ENCODE peak calls at places on chromosome 11, in four cellular contexts. P is uterus, Z is kidney, O is astrocyte of the spinal cord. I is an unnamed sample.
A peak's percentile ranks its signal among the peaks of the same experiment; 100 is the strongest.

GRCh38 chr11:73480677-73481076 is 104.5 kb downstream of the RELT start:
- DNase-seq in P (no peak), Z (no peak), O (no peak), I (no peak)

GRCh38 chr11:44372989-44373388 is 63.0 kb upstream of the ALX4 start:
- DNase-seq in P (no peak), Z (no peak), O (no peak), I (no peak)

GRCh38 chr11:62433553-62434301 is 14.9 kb downstream of the SCGB1A1 start:
- DNase-seq in P (peak; percentile 73), Z (no peak), O (no peak), I (no peak)

GRCh38 chr11:130523609-130524008 is 75.2 kb downstream of the ADAMTS15 start:
- DNase-seq in P (peak; percentile 36), Z (no peak), O (peak; percentile 89), I (no peak)

GRCh38 chr11:108027057-108027456 is 18.4 kb downstream of the CUL5 start:
- DNase-seq in P (no peak), Z (no peak), O (no peak), I (no peak)

GRCh38 chr11:4539603-4540219 is 5.3 kb upstream of the OR52M1 start:
- DNase-seq in P (peak; percentile 19), Z (no peak), O (peak; percentile 13), I (peak; percentile 22)

GRCh38 chr11:122101625-122102291 is 14.3 kb downstream of the BLID start:
- DNase-seq in P (peak; percentile 81), Z (peak; percentile 72), O (peak; percentile 89), I (peak; percentile 76)

GRCh38 chr11:68513930-68514487 is 53.5 kb downstream of the PPP6R3 start:
- DNase-seq in P (no peak), Z (no peak), O (no peak), I (no peak)

GRCh38 chr11:93444671-93445073 is 98.5 kb downstream of the SMCO4 start:
- DNase-seq in P (no peak), Z (no peak), O (peak; percentile 55), I (no peak)

GRCh38 chr11:110433393-110434333 is 3.9 kb downstream of the FDX1 start:
- DNase-seq in P (no peak), Z (no peak), O (peak; percentile 65), I (no peak)

GRCh38 chr11:11022126-11022730 is 164.4 kb upstream of the ZBED5 start:
- DNase-seq in P (no peak), Z (no peak), O (peak; percentile 29), I (no peak)

GRCh38 chr11:106998126-106998525 is 20.1 kb downstream of the GUCY1A2 start:
- DNase-seq in P (no peak), Z (no peak), O (peak; percentile 61), I (no peak)

GRCh38 chr11:73324116-73324515 is 16.0 kb downstream of the ARHGEF17 start:
- DNase-seq in P (no peak), Z (no peak), O (no peak), I (no peak)

GRCh38 chr11:78656984-78657383 is 82.3 kb upstream of the NARS2 start:
- DNase-seq in P (no peak), Z (no peak), O (no peak), I (no peak)

GRCh38 chr11:116773203-116774112 is 671 bp upstream of the BUD13 start:
- DNase-seq in P (no peak), Z (no peak), O (peak; percentile 25), I (no peak)

GRCh38 chr11:120336641-120337132 is 474 bp downstream of the ARHGEF12 start:
- DNase-seq in P (peak; percentile 46), Z (no peak), O (peak; percentile 45), I (peak; percentile 58)

GRCh38 chr11:3613998-3614741 is 27.6 kb downstream of the ART5 start:
- DNase-seq in P (no peak), Z (no peak), O (no peak), I (no peak)

GRCh38 chr11:67437082-67437821 is at the start of gene PTPRCAP:
- DNase-seq in P (no peak), Z (peak; percentile 85), O (no peak), I (no peak)

GRCh38 chr11:3160252-3161031 is 4.7 kb downstream of the OSBPL5 start:
- DNase-seq in P (peak; percentile 89), Z (peak; percentile 97), O (peak; percentile 97), I (peak; percentile 92)

GRCh38 chr11:121372028-121372427 is 79.5 kb downstream of the SC5D start:
- DNase-seq in P (no peak), Z (no peak), O (no peak), I (no peak)

GRCh38 chr11:11521306-11522002 is 100.4 kb downstream of the GALNT18 start:
- DNase-seq in P (no peak), Z (no peak), O (no peak), I (no peak)

GRCh38 chr11:36060926-36061325 is 117.1 kb downstream of the LDLRAD3 start:
- DNase-seq in P (no peak), Z (no peak), O (no peak), I (no peak)

GRCh38 chr11:131691558-131692041 is 321.2 kb downstream of the NTM start:
- DNase-seq in P (no peak), Z (peak; percentile 54), O (no peak), I (no peak)

GRCh38 chr11:130710022-130710421 is 206.3 kb downstream of the SNX19 start:
- DNase-seq in P (no peak), Z (no peak), O (no peak), I (no peak)

GRCh38 chr11:61754534-61755482 is 2.4 kb downstream of the MYRF start:
- DNase-seq in P (peak; percentile 84), Z (no peak), O (peak; percentile 29), I (no peak)

GRCh38 chr11:94774345-94774744 is 6.2 kb downstream of the AMOTL1 start:
- DNase-seq in P (no peak), Z (no peak), O (no peak), I (no peak)

GRCh38 chr11:111779118-111779517 is 12.9 kb upstream of the PPP2R1B start:
- DNase-seq in P (no peak), Z (no peak), O (no peak), I (no peak)

GRCh38 chr11:34970033-34970432 is 53.6 kb downstream of the PDHX start:
- DNase-seq in P (no peak), Z (no peak), O (no peak), I (no peak)

DNA sequence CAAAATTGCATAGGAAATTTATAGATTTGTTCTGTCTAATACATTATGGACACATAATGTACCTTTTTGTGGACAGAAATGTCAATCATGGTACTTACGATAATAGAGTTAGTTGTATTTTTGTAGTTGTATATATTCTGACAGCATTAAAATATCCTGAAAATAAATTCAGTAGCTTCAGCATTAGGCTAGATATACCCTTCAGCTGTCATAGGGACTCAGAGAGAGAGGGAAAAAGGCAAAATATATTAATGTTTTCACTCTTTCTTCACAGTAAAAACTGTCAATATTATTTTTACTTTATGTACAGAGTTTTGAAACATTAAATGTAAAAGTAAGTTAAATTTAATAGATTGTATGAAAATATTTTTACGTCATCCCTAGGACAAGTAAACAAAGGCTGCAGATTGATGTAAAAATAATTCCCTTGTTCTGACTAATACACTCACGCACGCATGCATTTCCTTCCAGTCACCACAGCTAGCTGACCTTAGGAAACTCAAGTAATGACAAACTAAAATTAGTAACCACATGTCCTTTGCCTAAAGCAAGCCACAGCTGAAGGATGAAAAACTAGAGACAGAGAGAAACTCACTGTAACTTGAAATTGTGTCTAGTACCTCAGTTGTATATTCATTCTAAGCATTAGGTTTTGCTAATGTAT is 104.7 kb upstream of the CARD18 start:
- DNase-seq in P (no peak), Z (no peak), O (peak; percentile 90), I (peak; percentile 40)
- H3K4me3 ChIP-seq in P (no peak overlapping the region), Z (no peak overlapping the region), O (no peak overlapping the region), I (no peak overlapping the region)

GRCh38 chr11:75593337-75593915 is 31.4 kb downstream of the SERPINH1 start:
- DNase-seq in P (no peak), Z (no peak), O (no peak), I (no peak)
- H3K4me3 ChIP-seq in P (no peak overlapping the region), Z (no peak overlapping the region), O (no peak overlapping the region), I (no peak overlapping the region)

DNA sequence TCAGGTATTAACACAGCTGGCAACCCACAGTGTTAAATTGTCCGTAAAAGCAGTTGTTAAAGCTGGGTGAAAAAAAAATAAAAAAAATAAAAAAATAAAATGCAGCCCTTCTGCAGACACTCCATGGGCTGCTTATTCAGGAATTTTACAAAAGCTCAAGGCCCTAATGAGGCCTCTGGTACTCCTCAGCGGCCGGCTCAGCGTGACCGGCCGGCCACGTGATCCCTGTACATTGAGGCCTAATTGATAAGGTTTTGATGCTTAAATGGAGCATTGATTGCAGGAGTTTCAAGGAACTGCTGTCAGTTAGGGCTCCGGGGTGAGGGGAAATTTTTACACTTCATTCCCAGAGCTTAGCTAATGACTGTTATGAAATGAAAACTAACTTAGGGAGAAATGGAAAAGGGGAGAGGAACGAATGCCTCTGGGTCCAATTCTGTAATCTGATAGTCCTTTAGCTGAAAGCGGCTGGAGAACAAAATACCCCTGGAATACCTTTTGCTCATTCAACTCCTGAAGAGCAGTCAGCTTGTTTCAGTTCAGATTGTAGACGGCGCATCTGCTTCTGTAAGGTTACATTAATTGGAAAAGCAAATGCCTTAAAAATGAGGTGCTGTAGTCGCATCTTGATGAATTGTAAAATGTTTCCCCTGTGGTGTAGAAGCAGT is 368.9 kb upstream of the KIRREL3 start:
- DNase-seq in P (no peak), Z (no peak), O (no peak), I (no peak)
- H3K4me3 ChIP-seq in P (no peak overlapping the region), Z (no peak overlapping the region), O (no peak overlapping the region), I (no peak overlapping the region)

GRCh38 chr11:290621-291231 is 1.8 kb downstream of the PGGHG start:
- DNase-seq in P (peak; percentile 11), Z (peak; percentile 76), O (no peak), I (no peak)

GRCh38 chr11:291281-292210 is 2.6 kb downstream of the PGGHG start:
- DNase-seq in P (no peak), Z (peak; percentile 66), O (no peak), I (peak; percentile 23)

GRCh38 chr11:293293-293851 is 4.4 kb downstream of the PGGHG start:
- DNase-seq in P (no peak), Z (peak; percentile 62), O (no peak), I (no peak)

GRCh38 chr11:293852-294661 is 5.1 kb downstream of the PGGHG start:
- DNase-seq in P (no peak), Z (peak; percentile 73), O (no peak), I (no peak)

DNA sequence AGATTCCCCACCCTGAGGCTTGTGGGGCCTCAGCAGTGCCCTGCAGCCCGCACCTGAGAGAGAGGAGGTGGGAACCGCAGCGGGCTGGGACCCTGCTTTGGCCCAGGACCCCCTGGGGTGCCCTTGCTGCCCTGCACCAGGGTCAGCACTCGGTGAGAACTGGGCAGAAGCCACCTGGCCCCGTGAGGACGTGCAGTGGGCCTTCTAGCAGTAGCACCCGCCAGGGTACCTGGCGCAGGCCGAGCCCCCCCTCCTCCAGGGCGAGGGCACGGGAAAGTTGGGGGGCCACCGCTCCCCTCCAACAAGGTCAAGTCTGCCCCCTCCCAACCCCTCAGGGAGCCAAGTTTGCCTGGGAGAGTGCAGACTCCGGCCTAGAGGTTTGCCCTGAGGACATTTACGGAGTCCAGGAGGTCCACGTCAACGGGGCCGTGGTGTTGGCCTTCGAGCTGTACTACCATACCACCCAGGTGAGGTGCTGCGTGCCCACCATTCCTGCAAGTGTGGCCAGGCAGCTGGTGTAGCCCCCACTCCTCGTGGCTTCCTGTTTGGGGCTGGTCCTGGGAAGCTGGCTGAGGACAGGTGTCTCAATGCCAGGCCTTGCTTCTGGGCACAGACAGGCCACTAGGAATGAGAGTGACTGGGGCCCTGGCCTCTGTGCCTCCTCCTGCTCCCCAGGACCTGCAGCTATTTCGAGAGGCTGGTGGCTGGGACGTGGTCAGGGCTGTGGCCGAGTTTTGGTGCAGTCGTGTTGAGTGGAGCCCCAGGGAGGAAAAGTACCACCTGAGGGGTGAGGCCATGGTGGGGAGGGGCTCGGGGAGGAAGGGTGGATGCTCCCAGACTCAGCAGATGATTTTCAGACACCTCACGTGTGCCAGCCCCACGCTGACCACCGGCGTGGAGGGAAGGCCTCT is 3.5 kb downstream of the PGGHG start:
- DNase-seq in P (no peak), Z (peak; percentile 75), O (no peak), I (peak; percentile 24)
- H3K4me3 ChIP-seq in P (no peak overlapping the region), Z (no peak overlapping the region), O (no peak overlapping the region), I (no peak overlapping the region)

GRCh38 chr11:118209037-118209436 is 15.8 kb downstream of the JAML start:
- DNase-seq in P (no peak), Z (no peak), O (no peak), I (no peak)
- H3K4me3 ChIP-seq in P (no peak overlapping the region), Z (no peak overlapping the region), O (no peak overlapping the region), I (no peak overlapping the region)